ENCODE peak calls at places on chromosome 12, in ten cellular contexts. V is fibroblast of lung, O is neuronal stem cell, W is adrenal gland, B is psoas muscle, R is mesendoderm, J is gastrocnemius medialis, F is SK-N-SH, E is transverse colon, X is tibial nerve. Z is an unnamed sample. For H3K4me1, the result is how much of the 10 kb centered on the place peaks cover.

GRCh38 chr12:90099288-90099687 is 390.6 kb upstream of the ATP2B1 start:
- DNase-seq in V (peak), O (no peak), W (no peak), B (no peak), R (no peak), J (no peak), F (no peak), E (no peak), X (no peak), Z (no peak)

GRCh38 chr12:58980768-58981167 is 60.5 kb upstream of the LRIG3 start:
- DNase-seq in V (no peak), O (no peak), W (no peak), B (no peak), R (no peak), J (no peak), F (no peak), E (no peak), X (no peak), Z (no peak)

GRCh38 chr12:113475451-113476085 is 3.9 kb upstream of the LHX5 start:
- DNase-seq in V (no peak), O (no peak), W (no peak), B (no peak), R (no peak), J (no peak), F (peak), E (no peak), X (no peak), Z (no peak)

GRCh38 chr12:79934309-79935020 is 432 bp downstream of the PPP1R12A start:
- DNase-seq in V (peak), O (no peak), W (peak), B (no peak), R (peak), J (peak), F (peak), E (no peak), X (peak), Z (no peak)

GRCh38 chr12:23472329-23472971 is 477.0 kb downstream of the SOX5 start:
- DNase-seq in V (no peak), O (no peak), W (no peak), B (no peak), R (peak), J (no peak), F (no peak), E (no peak), X (no peak), Z (no peak)

GRCh38 chr12:94707892-94708291 is 57.5 kb upstream of the TMCC3 start:
- DNase-seq in V (peak), O (no peak), W (no peak), B (peak), R (no peak), J (no peak), F (no peak), E (peak), X (peak), Z (peak)

GRCh38 chr12:102406033-102406584 is 74.3 kb downstream of the IGF1 start:
- DNase-seq in V (peak), O (peak), W (peak), B (no peak), R (peak), J (peak), F (peak), E (peak), X (peak), Z (peak)

GRCh38 chr12:79435742-79436141 is 255.0 kb downstream of the PAWR start:
- DNase-seq in V (no peak), O (no peak), W (no peak), B (no peak), R (no peak), J (no peak), F (no peak), E (no peak), X (no peak), Z (no peak)

GRCh38 chr12:131735863-131736806 is 25.2 kb downstream of the SFSWAP start:
- DNase-seq in V (no peak), O (no peak), W (no peak), B (no peak), R (no peak), J (no peak), F (no peak), E (no peak), X (no peak), Z (no peak)

GRCh38 chr12:99137124-99137845 is 492.2 kb downstream of the APAF1 start:
- DNase-seq in V (no peak), O (no peak), W (no peak), B (no peak), R (peak), J (no peak), F (no peak), E (no peak), X (no peak), Z (no peak)

GRCh38 chr12:43921666-43922337 is 85.9 kb downstream of the TMEM117 start:
- DNase-seq in V (no peak), O (no peak), W (no peak), B (no peak), R (peak), J (no peak), F (no peak), E (no peak), X (no peak), Z (no peak)

GRCh38 chr12:109820921-109821381 is 12.2 kb downstream of the TRPV4 start:
- DNase-seq in V (no peak), O (no peak), W (no peak), B (no peak), R (no peak), J (no peak), F (no peak), E (no peak), X (no peak), Z (no peak)

GRCh38 chr12:18383203-18383602 is 121.9 kb downstream of the PIK3C2G start:
- DNase-seq in V (peak), O (peak), W (no peak), B (no peak), R (peak), J (no peak), F (no peak), E (no peak), X (no peak), Z (no peak)

GRCh38 chr12:7929069-7929792 is 6.8 kb downstream of the SLC2A3 start:
- DNase-seq in V (no peak), O (no peak), W (no peak), B (no peak), R (no peak), J (no peak), F (no peak), E (no peak), X (no peak), Z (no peak)

GRCh38 chr12:47102845-47103666 is 23.3 kb upstream of the AMIGO2 start:
- DNase-seq in V (peak), O (no peak), W (no peak), B (no peak), R (no peak), J (no peak), F (no peak), E (no peak), X (no peak), Z (no peak)

GRCh38 chr12:119512772-119513497 is 80.6 kb upstream of the TMEM233 start:
- DNase-seq in V (no peak), O (peak), W (peak), B (no peak), R (peak), J (no peak), F (no peak), E (no peak), X (peak), Z (no peak)

GRCh38 chr12:124332068-124332672 is 37.3 kb downstream of the RFLNA start:
- DNase-seq in V (no peak), O (no peak), W (no peak), B (no peak), R (peak), J (no peak), F (peak), E (no peak), X (no peak), Z (no peak)

GRCh38 chr12:7907009-7907408 is 29.0 kb downstream of the SLC2A3 start:
- DNase-seq in V (peak), O (peak), W (peak), B (no peak), R (peak), J (no peak), F (peak), E (peak), X (peak), Z (no peak)

GRCh38 chr12:91778091-91778819 is 367.4 kb downstream of the BTG1 start:
- DNase-seq in V (peak), O (no peak), W (no peak), B (no peak), R (no peak), J (no peak), F (no peak), E (no peak), X (no peak), Z (no peak)

GRCh38 chr12:130164931-130165330 is 2.7 kb downstream of the FZD10 start:
- DNase-seq in V (no peak), O (no peak), W (no peak), B (no peak), R (no peak), J (no peak), F (no peak), E (no peak), X (no peak), Z (no peak)

GRCh38 chr12:91182664-91183455 is at the start of gene DCN:
- DNase-seq in V (peak), O (no peak), W (no peak), B (no peak), R (no peak), J (no peak), F (no peak), E (no peak), X (no peak), Z (no peak)

GRCh38 chr12:102317155-102317554 is 119.5 kb upstream of the PMCH start:
- DNase-seq in V (no peak), O (no peak), W (no peak), B (no peak), R (no peak), J (no peak), F (no peak), E (no peak), X (no peak), Z (no peak)

GRCh38 chr12:22124987-22125386 is 79.0 kb downstream of the CMAS start:
- DNase-seq in V (no peak), O (no peak), W (no peak), B (no peak), R (no peak), J (no peak), F (no peak), E (no peak), X (no peak), Z (no peak)

GRCh38 chr12:106369624-106370346 is 12.2 kb downstream of the POLR3B start:
- DNase-seq in V (peak), O (no peak), W (no peak), B (no peak), R (no peak), J (no peak), F (no peak), E (no peak), X (no peak), Z (no peak)

GRCh38 chr12:49921936-49922335 is 18.2 kb upstream of the FAIM2 start:
- DNase-seq in V (no peak), O (no peak), W (no peak), B (no peak), R (no peak), J (no peak), F (no peak), E (no peak), X (no peak), Z (no peak)

GRCh38 chr12:109910969-109911348 is 10.9 kb downstream of the TCHP start:
- DNase-seq in V (peak), O (no peak), W (no peak), B (no peak), R (peak), J (no peak), F (peak), E (no peak), X (no peak), Z (peak)

GRCh38 chr12:46218509-46219095 is 50.2 kb downstream of the SLC38A1 start:
- DNase-seq in V (no peak), O (no peak), W (no peak), B (no peak), R (no peak), J (no peak), F (no peak), E (peak), X (no peak), Z (no peak)

GRCh38 chr12:7645395-7646177 is 20.1 kb downstream of the APOBEC1 start:
- DNase-seq in V (peak), O (no peak), W (no peak), B (no peak), R (peak), J (no peak), F (peak), E (no peak), X (peak), Z (no peak)

DNA sequence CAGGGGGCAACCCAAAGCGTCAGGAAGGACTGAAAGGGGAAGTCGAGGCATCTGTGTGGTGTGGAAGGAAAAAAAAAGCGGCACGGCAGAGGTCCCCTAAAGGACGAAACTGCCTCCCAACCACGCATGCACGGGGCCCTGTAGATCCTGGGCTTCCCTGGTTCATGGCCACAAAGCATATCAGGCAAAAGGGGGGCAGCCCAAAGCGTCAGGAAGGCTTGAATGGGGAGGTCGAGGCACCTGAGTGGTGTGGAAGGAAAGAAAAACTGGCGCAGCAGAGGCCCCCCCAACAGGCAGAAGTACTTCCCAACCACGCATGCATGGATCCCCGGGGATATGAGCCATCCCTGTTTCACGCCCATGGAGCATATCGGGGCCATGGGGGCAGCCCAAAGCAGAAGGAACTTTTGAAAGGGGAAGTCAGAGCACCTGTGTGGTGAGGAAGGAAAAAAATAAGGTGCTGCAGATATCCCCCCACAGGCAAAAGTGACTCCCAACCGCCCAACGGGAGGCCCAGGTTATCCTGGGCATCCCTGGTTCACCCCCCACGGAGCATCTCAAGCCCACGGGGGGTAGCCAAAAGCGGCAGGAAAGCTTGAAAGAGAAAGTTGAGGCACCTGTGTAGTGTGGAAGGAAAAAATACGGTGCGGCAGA is 581.2 kb downstream of the ALG10 start:
- DNase-seq in V (no peak), O (no peak), W (no peak), B (no peak), R (no peak), J (no peak), F (peak), E (no peak), X (no peak), Z (no peak)
- H3K4me1 ChIP-seq in V (under half), O (under half), W (under half), B (under half), R (under half), J (under half), F (under half), E (under half), X (under half), Z (under half)

GRCh38 chr12:56082382-56082781 is 2.4 kb downstream of the ERBB3 start:
- DNase-seq in V (no peak), O (no peak), W (no peak), B (no peak), R (no peak), J (no peak), F (no peak), E (no peak), X (no peak), Z (no peak)
- H3K27ac ChIP-seq in V (no peak), O (no peak), W (no peak), B (no peak), R (no peak), J (no peak), F (no peak), E (peak), X (peak), Z (no peak)

DNA sequence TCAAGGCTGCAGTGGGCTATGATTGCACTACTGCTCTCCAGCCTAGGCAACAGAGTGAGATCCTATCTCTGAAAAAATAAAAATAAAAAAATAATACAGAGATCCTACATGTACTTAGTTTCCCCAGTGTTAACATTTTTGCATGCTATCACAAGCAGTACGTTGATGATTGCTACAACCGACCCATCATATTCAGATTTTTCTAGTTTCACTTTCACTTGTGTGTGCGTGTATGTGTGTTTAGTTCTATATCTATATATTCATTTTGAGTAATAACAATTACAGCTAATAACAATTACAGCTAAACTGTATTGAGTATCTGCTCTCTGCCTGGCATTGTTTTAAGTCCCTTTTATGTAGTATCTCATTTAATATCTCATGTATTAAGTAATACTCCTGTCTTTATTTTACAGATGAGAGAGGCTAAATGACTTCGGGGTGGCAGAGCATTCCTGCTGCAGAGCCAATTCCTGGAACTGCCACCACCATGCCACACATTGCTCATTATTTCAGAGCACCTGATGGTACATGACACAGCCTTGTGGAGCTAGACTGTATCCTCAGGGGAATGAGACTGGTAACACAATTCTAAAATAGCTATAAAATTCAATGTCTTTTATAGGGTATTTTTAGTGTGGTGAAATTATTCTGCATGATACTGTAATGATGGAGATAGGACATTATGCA is 153.1 kb downstream of the BCAT1 start:
- DNase-seq in V (peak), O (no peak), W (no peak), B (no peak), R (no peak), J (no peak), F (no peak), E (no peak), X (no peak), Z (no peak)
- H3K4me3 ChIP-seq in V (no peak), O (no peak), W (no peak), B (peak), R (no peak), J (no peak), F (no peak), E (peak), X (peak), Z (peak)

GRCh38 chr12:26188132-26188531 is 7.2 kb upstream of the SSPN start:
- DNase-seq in V (peak), O (no peak), W (no peak), B (no peak), R (no peak), J (no peak), F (no peak), E (no peak), X (no peak), Z (no peak)
- H3K4me1 ChIP-seq in V (under half), O (under half), W (under half), B (under half), R (under half), J (under half), F (under half), E (under half), X (under half), Z (under half)

GRCh38 chr12:121806556-121807308 is 2.9 kb downstream of the SETD1B start:
- DNase-seq in V (no peak), O (no peak), W (no peak), B (peak), R (peak), J (no peak), F (peak), E (no peak), X (no peak), Z (no peak)

GRCh38 chr12:121804417-121805111 is 755 bp downstream of the SETD1B start:
- DNase-seq in V (no peak), O (no peak), W (no peak), B (peak), R (peak), J (peak), F (peak), E (no peak), X (peak), Z (no peak)

GRCh38 chr12:121805800-121806555 is 2.2 kb downstream of the SETD1B start:
- DNase-seq in V (no peak), O (no peak), W (no peak), B (peak), R (no peak), J (no peak), F (no peak), E (no peak), X (no peak), Z (no peak)

GRCh38 chr12:121803861-121804416 is at the start of gene SETD1B:
- DNase-seq in V (peak), O (no peak), W (peak), B (peak), R (peak), J (peak), F (peak), E (peak), X (peak), Z (peak)

DNA sequence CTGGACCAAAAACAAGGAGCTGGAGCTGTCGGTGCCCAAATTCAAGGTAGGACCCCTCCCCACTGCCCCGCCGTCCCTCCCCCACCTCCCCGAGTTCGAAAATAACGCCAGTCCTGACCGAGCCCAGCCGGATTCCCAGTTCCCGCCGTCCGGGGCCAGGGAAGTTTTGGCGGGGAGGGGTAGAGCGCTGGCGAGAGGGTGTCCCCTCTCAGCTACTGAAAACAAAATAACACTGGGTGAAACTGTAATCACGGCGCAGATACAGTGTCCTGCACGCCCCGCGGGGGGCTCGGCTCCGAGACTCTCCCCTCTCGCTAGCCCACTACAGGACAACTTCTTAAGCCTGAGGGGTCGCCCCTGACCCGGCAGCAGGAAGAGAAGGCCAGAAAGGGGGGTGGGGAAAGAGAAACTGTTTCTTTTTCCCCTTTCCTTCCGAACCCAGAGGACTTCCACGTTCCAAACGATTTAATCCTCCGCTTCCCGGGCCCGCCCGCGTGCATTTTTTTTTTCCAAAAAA is 1.4 kb downstream of the SETD1B start:
- DNase-seq in V (peak), O (no peak), W (no peak), B (peak), R (peak), J (no peak), F (peak), E (no peak), X (no peak), Z (peak)
- H3K27ac ChIP-seq in V (peak), O (no peak), W (peak), B (peak), R (no peak), J (peak), F (peak), E (peak), X (peak), Z (peak)

GRCh38 chr12:85036736-85037135 is 585 bp downstream of the LRRIQ1 start:
- DNase-seq in V (no peak), O (no peak), W (no peak), B (no peak), R (peak), J (no peak), F (no peak), E (no peak), X (no peak), Z (no peak)
- H3K4me3 ChIP-seq in V (peak), O (peak), W (no peak), B (peak), R (no peak), J (peak), F (peak), E (peak), X (peak), Z (peak)

GRCh38 chr12:62270872-62271271 is 10.7 kb downstream of the USP15 start:
- DNase-seq in V (no peak), O (no peak), W (no peak), B (no peak), R (no peak), J (no peak), F (no peak), E (no peak), X (no peak), Z (no peak)

GRCh38 chr12:62269464-62270228 is 9.4 kb downstream of the USP15 start:
- DNase-seq in V (no peak), O (no peak), W (no peak), B (no peak), R (no peak), J (no peak), F (no peak), E (no peak), X (no peak), Z (no peak)

GRCh38 chr12:62267490-62267889 is 7.3 kb downstream of the USP15 start:
- DNase-seq in V (no peak), O (no peak), W (no peak), B (no peak), R (no peak), J (no peak), F (no peak), E (no peak), X (no peak), Z (no peak)

GRCh38 chr12:62270384-62270783 is 10.2 kb downstream of the USP15 start:
- DNase-seq in V (no peak), O (no peak), W (no peak), B (no peak), R (no peak), J (no peak), F (no peak), E (no peak), X (no peak), Z (no peak)

GRCh38 chr12:62268956-62269355 is 8.8 kb downstream of the USP15 start:
- DNase-seq in V (peak), O (no peak), W (no peak), B (no peak), R (no peak), J (no peak), F (no peak), E (no peak), X (no peak), Z (no peak)
- H3K4me1 ChIP-seq in V (under half), O (under half), W (half or more), B (half or more), R (under half), J (half or more), F (under half), E (under half), X (under half), Z (under half)